ENCODE peak calls at places on chromosome 4, in eight cellular contexts. P, K, I, J, Q, M, Z and A are unnamed samples.

GRCh38 chr4:88208146-88208545 is 49.7 kb upstream of the ABCG2 start:
- DNase-seq in Z (no peak), I (no peak), K (no peak), P (no peak), M (no peak), J (no peak), Q (no peak), A (no peak)

GRCh38 chr4:47406408-47406807 is 57.1 kb downstream of the COMMD8 start:
- DNase-seq in J (no peak), Z (no peak), M (no peak), P (no peak), Q (no peak), K (no peak), I (no peak), A (no peak)

GRCh38 chr4:165343353-165344191 is 16.1 kb downstream of the MSMO1 start:
- DNase-seq in J (no peak), Q (no peak), M (no peak), I (no peak), K (no peak), Z (peak), P (no peak), A (peak)

GRCh38 chr4:10457255-10457801 is at the start of gene ZNF518B:
- DNase-seq in Q (peak), P (peak), M (peak), J (peak), I (peak), Z (no peak), K (peak), A (peak)

GRCh38 chr4:90419124-90419711 is 292.0 kb downstream of the CCSER1 start:
- DNase-seq in M (no peak), I (no peak), Q (no peak), Z (peak), J (no peak), K (no peak), P (no peak), A (peak)

GRCh38 chr4:159191989-159192388 is 89.1 kb downstream of the RAPGEF2 start:
- DNase-seq in P (no peak), I (no peak), K (no peak), Q (no peak), J (no peak), M (no peak), Z (peak), A (no peak)

GRCh38 chr4:139593091-139593564 is 37.1 kb upstream of the SETD7 start:
- DNase-seq in Q (no peak), P (no peak), K (no peak), I (no peak), J (no peak), M (no peak), Z (no peak), A (no peak)

GRCh38 chr4:42458686-42459085 is 61.4 kb downstream of the SHISA3 start:
- DNase-seq in Z (no peak), K (no peak), J (no peak), I (no peak), P (no peak), M (no peak), Q (no peak), A (peak)

GRCh38 chr4:23062188-23062587 is 369.5 kb downstream of the GBA3 start:
- DNase-seq in M (no peak), Z (no peak), K (no peak), P (no peak), J (no peak), Q (no peak), I (no peak), A (no peak)

GRCh38 chr4:60743654-60744053 is 456.5 kb upstream of the ADGRL3 start:
- DNase-seq in P (no peak), K (no peak), Q (no peak), Z (no peak), M (no peak), I (no peak), J (no peak), A (no peak)